ENCODE peak calls at places on chromosomes 12 and 14, in four cellular contexts. O, R, I and V are unnamed samples.

GRCh38 chr12:21617030-21617429 is 12.4 kb upstream of the GYS2 start:
- DNase-seq in I (no peak), R (no peak), O (no peak), V (no peak)

GRCh38 chr12:89832336-89832735 is 123.7 kb upstream of the ATP2B1 start:
- DNase-seq in O (no peak), R (no peak), I (no peak), V (no peak)

GRCh38 chr12:642633-643477 is 20.4 kb downstream of the NINJ2 start:
- DNase-seq in R (peak), O (peak), I (peak), V (no peak)

GRCh38 chr14:105495990-105496830 is 5.2 kb downstream of the TEDC1 start:
- DNase-seq in O (no peak), I (peak), R (peak), V (no peak)

GRCh38 chr12:25311501-25311900 is 60.8 kb upstream of the KRAS start:
- DNase-seq in R (no peak), O (no peak), I (no peak), V (no peak)

GRCh38 chr12:20629414-20630156 is 65.5 kb upstream of the SLCO1C1 start:
- DNase-seq in R (peak), I (no peak), O (no peak), V (no peak)

GRCh38 chr12:8948711-8949524 is 527 bp downstream of the M6PR start:
- DNase-seq in R (no peak), I (no peak), O (no peak), V (no peak)

GRCh38 chr14:23551266-23552028 is at the start of gene ZFHX2:
- DNase-seq in O (no peak), R (peak), I (peak), V (no peak)

GRCh38 chr14:94129758-94130414 is 482 bp upstream of the IFI27L2 start:
- DNase-seq in I (no peak), O (peak), R (no peak), V (no peak)

GRCh38 chr12:31874961-31875608 is 84.1 kb upstream of the RESF1 start:
- DNase-seq in R (peak), I (peak), O (peak), V (peak)

GRCh38 chr14:24430682-24431568 is 1.2 kb downstream of the KHNYN start:
- DNase-seq in I (no peak), O (peak), R (no peak), V (no peak)

GRCh38 chr12:70070494-70071007 is 172.7 kb upstream of the CNOT2 start:
- DNase-seq in R (no peak), I (no peak), O (no peak), V (no peak)

GRCh38 chr12:30631710-30632109 is 64.0 kb downstream of the IPO8 start:
- DNase-seq in R (no peak), O (no peak), I (no peak), V (no peak)

GRCh38 chr14:72710212-72710611 is 183.7 kb downstream of the DPF3 start:
- DNase-seq in I (no peak), O (no peak), R (no peak), V (no peak)

GRCh38 chr14:66238969-66239368 is 247.2 kb upstream of the CCDC196 start:
- DNase-seq in O (no peak), I (no peak), R (no peak), V (no peak)

GRCh38 chr12:50297027-50297426 is 13.7 kb upstream of the LIMA1 start:
- DNase-seq in I (no peak), R (no peak), O (no peak), V (no peak)

GRCh38 chr12:50297996-50298395 is 14.7 kb upstream of the LIMA1 start:
- DNase-seq in I (no peak), R (no peak), O (peak), V (no peak)

GRCh38 chr12:50291377-50291776 is 8.1 kb upstream of the LIMA1 start:
- DNase-seq in R (no peak), I (no peak), O (no peak), V (no peak)

GRCh38 chr12:50296554-50296953 is 13.2 kb upstream of the LIMA1 start:
- DNase-seq in R (no peak), I (no peak), O (peak), V (no peak)
- H3K4me3 ChIP-seq in R (no peak), I (peak), O (no peak), V (no peak)

DNA sequence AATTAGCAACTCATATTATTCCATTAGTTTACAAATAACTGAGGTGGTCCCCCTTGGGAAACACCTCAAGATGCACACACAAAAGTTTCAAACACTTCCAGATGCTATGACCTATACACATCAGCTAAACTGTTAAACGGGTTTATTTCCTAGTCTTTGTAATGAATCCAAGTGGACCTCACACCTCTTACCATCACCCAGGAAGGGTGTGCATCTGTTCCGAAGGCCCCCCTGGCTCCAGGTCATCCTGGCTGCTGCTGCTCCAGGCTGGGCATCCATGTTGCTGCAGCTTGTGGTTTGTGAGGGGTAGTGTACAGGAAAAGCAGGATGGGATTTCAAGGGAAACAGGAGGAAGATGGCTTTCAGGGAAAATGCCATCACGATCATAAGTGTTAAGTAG is 6.8 kb downstream of the HNRNPC start:
- DNase-seq in O (no peak), R (no peak), I (no peak), V (no peak)
- H3K4me3 ChIP-seq in O (no peak), R (no peak), I (peak), V (peak)

DNA sequence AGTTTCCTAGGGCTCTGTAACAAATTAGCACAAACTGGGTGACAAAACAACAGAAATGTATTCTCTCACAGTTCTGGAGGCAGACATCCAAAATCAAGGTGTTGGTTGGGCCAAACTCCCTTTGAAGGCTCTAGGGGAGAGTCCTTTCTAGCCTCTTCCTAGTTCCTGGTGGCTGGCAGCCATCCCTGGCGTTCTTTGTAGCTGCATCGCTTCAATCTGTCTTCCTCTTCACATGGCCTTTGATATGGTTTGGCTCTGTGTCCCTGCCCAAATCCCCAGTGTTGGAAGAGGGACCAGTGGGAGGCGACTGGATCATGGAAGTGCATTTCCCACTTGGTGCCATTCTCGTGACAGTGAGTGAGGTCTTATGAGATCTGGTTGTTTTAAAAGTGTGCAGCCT is 117.5 kb downstream of the VRK1 start:
- DNase-seq in R (no peak), O (no peak), I (no peak), V (no peak)
- H3K4me3 ChIP-seq in R (no peak), O (no peak), I (no peak), V (no peak)

GRCh38 chr14:22502007-22502406 is 87.0 kb downstream of the DAD1 start:
- DNase-seq in I (peak), R (no peak), O (no peak), V (no peak)
- H3K4me3 ChIP-seq in I (no peak), R (no peak), O (no peak), V (peak)

GRCh38 chr12:104133861-104134260 is 4.1 kb downstream of the NFYB start:
- DNase-seq in O (no peak), I (no peak), R (no peak), V (no peak)
- H3K4me3 ChIP-seq in O (no peak), I (no peak), R (no peak), V (no peak)